ENCODE peak calls at places on chromosomes 4 and X, in ten cellular contexts. R is AG10803; K is activated T-helper 1 cell treated with anti-CD3 and anti-CD28 coated beads, Interleukin-2, amount 50 U/mL, for 16 hours; Z is astrocyte of the spinal cord; O is GM06990; Y is stimulated activated CD8-positive, alpha-beta memory T cell treated with anti-CD3 and anti-CD28 coated beads, Interleukin-7, amount 100 ng/mL, for 1 hour; V is NCI-H1092; A is tibial artery; G is left kidney; E is OCI-LY7. P is an unnamed sample.

GRCh38 chr4:113639311-113639710 is 122.2 kb downstream of the CAMK2D start:
- DNase-seq in R (no peak), K (no peak), Z (no peak), O (no peak), Y (no peak), V (no peak), A (no peak), G (no peak), E (peak; percentile 43), P (no peak)

GRCh38 chr4:86791126-86791525 is 58.1 kb downstream of the SLC10A6 start:
- DNase-seq in R (no peak), K (no peak), Z (no peak), O (no peak), Y (no peak), V (no peak), A (no peak), G (no peak), E (peak; percentile 26), P (no peak)

GRCh38 chrX:134679226-134679625 is 21.0 kb upstream of the PLAC1 start:
- DNase-seq in R (peak; percentile 76), K (no peak), Z (peak; percentile 26), O (no peak), Y (no peak), V (no peak), A (no peak), G (no peak), E (no peak), P (no peak)

GRCh38 chr4:31194823-31195222 is 474.7 kb downstream of the PCDH7 start:
- DNase-seq in R (no peak), K (no peak), Z (no peak), O (no peak), Y (no peak), V (peak; percentile 54), A (no peak), G (no peak), E (no peak), P (no peak)

GRCh38 chr4:153152453-153153338 is 51.5 kb upstream of the TRIM2 start:
- DNase-seq in R (peak; percentile 34), K (peak; percentile 26), Z (peak; percentile 43), O (peak; percentile 19), Y (peak; percentile 20), V (peak; percentile 67), A (no peak), G (peak; percentile 90), E (no peak), P (peak; percentile 57)

GRCh38 chr4:16233569-16234177 is 7.4 kb upstream of the TAPT1 start:
- DNase-seq in R (no peak), K (no peak), Z (no peak), O (no peak), Y (no peak), V (no peak), A (no peak), G (peak; percentile 44), E (peak; percentile 86), P (no peak)

GRCh38 chr4:11543710-11544109 is 115.0 kb upstream of the HS3ST1 start:
- DNase-seq in R (no peak), K (no peak), Z (peak; percentile 29), O (no peak), Y (no peak), V (no peak), A (no peak), G (peak; percentile 1), E (no peak), P (no peak)

GRCh38 chr4:10526431-10527222 is 69.4 kb upstream of the ZNF518B start:
- DNase-seq in R (no peak), K (no peak), Z (no peak), O (no peak), Y (no peak), V (no peak), A (no peak), G (peak; percentile 15), E (no peak), P (no peak)

GRCh38 chrX:72394518-72395163 is 88.9 kb upstream of the CITED1 start:
- DNase-seq in R (peak; percentile 67), K (no peak), Z (peak; percentile 52), O (no peak), Y (no peak), V (no peak), A (peak; percentile 72), G (peak; percentile 18), E (no peak), P (no peak)

GRCh38 chr4:140641789-140642439 is 73.2 kb upstream of the UCP1 start:
- DNase-seq in R (no peak), K (no peak), Z (no peak), O (no peak), Y (no peak), V (no peak), A (no peak), G (peak; percentile 86), E (peak; percentile 23), P (peak; percentile 72)

GRCh38 chr4:88137112-88137511 is 21.3 kb downstream of the ABCG2 start:
- DNase-seq in R (no peak), K (no peak), Z (peak; percentile 38), O (no peak), Y (no peak), V (no peak), A (no peak), G (no peak), E (no peak), P (no peak)

GRCh38 chr4:107037188-107037587 is 1.1 kb upstream of the DKK2 start:
- DNase-seq in R (peak; percentile 56), K (no peak), Z (peak; percentile 56), O (no peak), Y (no peak), V (no peak), A (peak; percentile 63), G (peak; percentile 77), E (no peak), P (peak; percentile 51)

GRCh38 chrX:17242470-17242869 is 132.5 kb upstream of the NHS start:
- DNase-seq in R (peak; percentile 52), K (no peak), Z (peak; percentile 54), O (peak; percentile 1), Y (no peak), V (peak; percentile 50), A (peak; percentile 59), G (peak; percentile 75), E (peak; percentile 21), P (peak; percentile 59)

GRCh38 chrX:111784667-111785066 is 91.3 kb upstream of the TRPC5OS start:
- DNase-seq in R (no peak), K (no peak), Z (no peak), O (no peak), Y (no peak), V (no peak), A (no peak), G (no peak), E (no peak), P (no peak)

GRCh38 chrX:133375558-133376340 is 39.5 kb downstream of the GPC4 start:
- DNase-seq in R (no peak), K (no peak), Z (peak; percentile 12), O (no peak), Y (no peak), V (no peak), A (peak; percentile 60), G (peak; percentile 12), E (no peak), P (no peak)

GRCh38 chr4:30616943-30617646 is 103.1 kb upstream of the PCDH7 start:
- DNase-seq in R (no peak), K (no peak), Z (peak; percentile 6), O (no peak), Y (no peak), V (no peak), A (no peak), G (no peak), E (no peak), P (no peak)

GRCh38 chr4:22614114-22614513 is 78.6 kb upstream of the GBA3 start:
- DNase-seq in R (no peak), K (no peak), Z (no peak), O (no peak), Y (no peak), V (no peak), A (no peak), G (no peak), E (no peak), P (no peak)

GRCh38 chrX:110741213-110741796 is 54.3 kb downstream of the CHRDL1 start:
- DNase-seq in R (peak; percentile 62), K (no peak), Z (peak; percentile 41), O (no peak), Y (no peak), V (no peak), A (no peak), G (no peak), E (no peak), P (no peak)

GRCh38 chr4:38560763-38561558 is 103.0 kb upstream of the KLF3 start:
- DNase-seq in R (no peak), K (no peak), Z (no peak), O (peak; percentile 57), Y (no peak), V (no peak), A (no peak), G (peak; percentile 62), E (no peak), P (no peak)

GRCh38 chrX:37666516-37666915 is 19.1 kb upstream of the XK start:
- DNase-seq in R (no peak), K (no peak), Z (peak; percentile 27), O (no peak), Y (no peak), V (no peak), A (no peak), G (peak; percentile 7), E (no peak), P (no peak)

GRCh38 chr4:8192748-8193738 is 6.0 kb upstream of the SH3TC1 start:
- DNase-seq in R (peak; percentile 38), K (no peak), Z (peak; percentile 50), O (peak; percentile 75), Y (no peak), V (peak; percentile 80), A (no peak), G (peak; percentile 90), E (peak; percentile 70), P (peak; percentile 78)

GRCh38 chrX:70455366-70456202 is 10.9 kb downstream of the DLG3 start:
- DNase-seq in R (no peak), K (no peak), Z (no peak), O (peak; percentile 37), Y (no peak), V (peak; percentile 16), A (no peak), G (peak; percentile 67), E (no peak), P (no peak)

GRCh38 chr4:710116-710515 is 4.5 kb downstream of the PCGF3 start:
- DNase-seq in R (no peak), K (no peak), Z (no peak), O (no peak), Y (no peak), V (no peak), A (no peak), G (no peak), E (no peak), P (no peak)